ENCODE peak calls at places on chromosomes 13 and 19, in seven cellular contexts. V is GM23248, J is neural progenitor cell, W is IMR-90, Y is fibroblast of lung, S is trophoblast cell, X is neuronal stem cell. T is an unnamed sample.

GRCh38 chr19:3265432-3265831 is 41.0 kb downstream of the CELF5 start:
- DNase-seq in V (no peak), Y (no peak), X (no peak), J (no peak), S (no peak), W (no peak), T (no peak)

GRCh38 chr13:57813641-57814040 is 182.1 kb downstream of the PCDH17 start:
- DNase-seq in Y (peak; percentile 48), X (peak; percentile 18), S (no peak), W (no peak), V (no peak), J (peak; percentile 65), T (no peak)

GRCh38 chr13:32545083-32545482 is 6.5 kb upstream of the N4BP2L2 start:
- DNase-seq in S (no peak), V (no peak), Y (no peak), J (no peak), W (no peak), X (no peak), T (no peak)

GRCh38 chr13:110616103-110617101 is 1.1 kb downstream of the NAXD start:
- DNase-seq in W (peak; percentile 72), J (peak; percentile 56), X (peak; percentile 26), V (peak; percentile 94), Y (peak; percentile 63), S (peak; percentile 66), T (no peak)

GRCh38 chr19:5273782-5274181 is 66.8 kb downstream of the PTPRS start:
- DNase-seq in X (no peak), W (no peak), J (no peak), V (no peak), S (no peak), Y (no peak), T (no peak)

GRCh38 chr19:3509566-3509989 is 3.5 kb downstream of the FZR1 start:
- DNase-seq in X (no peak), W (peak; percentile 80), Y (peak; percentile 89), J (no peak), V (peak; percentile 90), S (peak; percentile 92), T (no peak)

GRCh38 chr13:37107868-37108267 is 2.4 kb upstream of the CSNK1A1L start:
- DNase-seq in J (no peak), X (no peak), Y (no peak), S (no peak), V (no peak), W (no peak), T (no peak)

GRCh38 chr13:99743079-99743478 is 228.5 kb downstream of the ZIC5 start:
- DNase-seq in V (no peak), X (no peak), Y (no peak), W (no peak), S (no peak), J (peak; percentile 75), T (no peak)

GRCh38 chr19:16373539-16373938 is 48.9 kb downstream of the KLF2 start:
- DNase-seq in Y (peak; percentile 47), V (peak; percentile 47), S (no peak), W (peak; percentile 83), J (no peak), X (no peak), T (no peak)

GRCh38 chr13:108096301-108096700 is 119.0 kb downstream of the LIG4 start:
- DNase-seq in X (no peak), V (no peak), J (no peak), W (no peak), S (no peak), Y (no peak), T (no peak)

GRCh38 chr19:19256072-19256969 is 16.8 kb downstream of the TM6SF2 start:
- DNase-seq in X (no peak), V (no peak), J (peak; percentile 32), W (no peak), Y (no peak), S (no peak), T (no peak)

GRCh38 chr19:32570081-32570785 is 10.8 kb upstream of the PDCD5 start:
- DNase-seq in V (peak; percentile 80), W (peak; percentile 57), J (peak; percentile 81), S (peak; percentile 63), Y (peak; percentile 25), X (peak; percentile 58), T (no peak)

GRCh38 chr19:13930402-13930801 is 7.8 kb downstream of the PODNL1 start:
- DNase-seq in V (no peak), Y (no peak), W (no peak), X (no peak), J (no peak), S (no peak), T (no peak)

GRCh38 chr19:9057505-9058258 is 29.2 kb upstream of the OR1M1 start:
- DNase-seq in X (no peak), W (no peak), Y (no peak), V (no peak), S (no peak), J (no peak), T (no peak)

GRCh38 chr19:43432866-43433673 is 18.4 kb downstream of the TEX101 start:
- DNase-seq in S (peak; percentile 81), Y (peak; percentile 38), W (peak; percentile 44), X (peak; percentile 48), J (peak; percentile 78), V (peak; percentile 73), T (no peak)

DNA sequence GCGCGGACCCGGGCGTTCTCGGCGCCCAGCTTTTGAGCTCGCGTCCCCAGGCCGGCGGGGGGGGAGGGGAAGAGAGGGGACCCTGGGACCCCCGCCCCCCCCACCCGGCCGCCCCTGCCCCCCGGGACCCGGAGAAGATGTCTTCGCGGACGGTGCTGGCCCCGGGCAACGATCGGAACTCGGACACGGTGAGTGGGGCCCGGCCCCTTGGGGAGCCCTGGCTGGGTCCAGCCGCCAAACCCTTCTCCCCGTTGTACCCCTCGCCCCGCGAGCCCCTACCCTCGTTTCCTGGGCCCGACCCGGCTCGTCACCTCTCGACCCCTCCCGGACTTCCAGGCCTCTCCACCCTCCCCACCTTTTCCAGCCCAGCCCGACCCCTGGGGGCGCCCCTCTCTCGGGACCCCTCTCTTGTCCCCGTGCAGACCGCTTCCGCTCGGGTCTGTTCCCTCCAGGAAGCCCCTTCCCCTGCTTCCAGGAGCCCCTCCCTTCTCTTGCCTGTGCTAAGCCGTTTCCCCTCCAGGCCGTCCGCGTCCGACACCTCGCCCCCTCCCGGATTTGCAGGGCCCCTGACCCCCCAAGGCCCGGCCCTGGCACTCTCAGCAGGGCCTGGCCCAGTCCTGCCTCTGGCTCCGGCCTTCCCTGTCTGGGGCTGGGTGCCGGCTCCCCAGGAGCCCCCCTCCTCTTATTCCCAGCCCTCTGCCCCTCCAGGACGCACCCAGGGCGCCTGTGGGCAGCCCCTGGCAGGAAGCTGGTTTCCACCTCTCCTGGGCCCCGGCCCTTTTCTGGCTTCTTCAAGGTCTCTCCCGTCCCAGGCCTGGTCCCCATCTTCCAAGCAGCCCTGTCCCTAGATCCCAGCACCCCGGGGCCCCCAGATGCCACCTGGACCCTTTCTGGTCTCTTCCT is 632 bp downstream of the MARK4 start:
- DNase-seq in S (no peak), V (peak; percentile 56), Y (no peak), X (no peak), W (no peak), J (peak; percentile 74), T (no peak)
- H2AFZ ChIP-seq in S (peak overlapping the region; percentile 64), V (peak overlapping the region; percentile 67), Y (no peak overlapping the region), X (peak overlapping the region; percentile 84), W (peak overlapping the region; percentile 76), J (no peak overlapping the region), T (no peak overlapping the region)

GRCh38 chr13:24456396-24456795 is 56.2 kb downstream of the PARP4 start:
- DNase-seq in Y (no peak), V (no peak), J (no peak), S (peak; percentile 84), X (no peak), W (no peak), T (no peak)

GRCh38 chr13:24452044-24452443 is 60.5 kb downstream of the PARP4 start:
- DNase-seq in J (no peak), Y (no peak), S (no peak), V (no peak), X (no peak), W (no peak), T (no peak)

GRCh38 chr13:24459234-24459633 is 53.3 kb downstream of the PARP4 start:
- DNase-seq in V (peak; percentile 88), Y (peak; percentile 56), J (no peak), X (no peak), S (peak; percentile 17), W (peak; percentile 90), T (no peak)

GRCh38 chr13:24458736-24459135 is 53.8 kb downstream of the PARP4 start:
- DNase-seq in V (no peak), Y (no peak), W (no peak), S (peak; percentile 37), X (no peak), J (no peak), T (no peak)

DNA sequence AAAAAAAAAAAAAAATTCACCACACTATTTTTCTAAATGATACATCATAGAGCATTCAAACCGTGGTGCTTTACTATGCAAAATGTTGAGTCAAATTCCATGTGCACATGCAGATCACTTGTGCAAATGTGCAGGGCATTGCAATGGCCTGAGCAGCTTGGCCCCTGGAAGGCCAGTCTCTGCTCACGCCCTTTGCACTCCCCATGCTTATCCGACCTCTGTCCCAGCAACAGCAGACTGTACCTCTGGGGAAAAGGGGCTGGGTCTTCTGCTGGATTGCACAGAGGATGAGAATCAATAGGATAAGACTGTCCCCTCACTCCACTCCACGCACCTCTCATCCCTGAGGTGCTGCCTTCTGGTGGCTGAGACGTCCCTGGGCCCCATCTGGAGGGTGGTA is 58.5 kb downstream of the PARP4 start:
- DNase-seq in W (no peak), S (no peak), X (no peak), J (no peak), V (no peak), Y (no peak), T (no peak)
- H3K4me3 ChIP-seq in W (no peak overlapping the region), S (no peak overlapping the region), X (no peak overlapping the region), J (no peak overlapping the region), V (no peak overlapping the region), Y (no peak overlapping the region), T (no peak overlapping the region)

GRCh38 chr13:90717451-90717936 is 630.0 kb upstream of the MIR17HG start:
- DNase-seq in J (peak; percentile 86), S (no peak), V (peak; percentile 93), Y (peak; percentile 97), X (peak; percentile 72), W (peak; percentile 10), T (peak; percentile 25)
- H2AFZ ChIP-seq in J (no peak overlapping the region), S (no peak overlapping the region), V (peak overlapping the region; percentile 26), Y (no peak overlapping the region), X (peak overlapping the region; percentile 22), W (no peak overlapping the region), T (no peak overlapping the region)

GRCh38 chr19:17848598-17849292 is 963 bp upstream of the JAK3 start:
- DNase-seq in V (no peak), X (no peak), J (peak; percentile 5), S (no peak), W (no peak), Y (no peak), T (no peak)
- H3K4me3 ChIP-seq in V (no peak overlapping the region), X (no peak overlapping the region), J (no peak overlapping the region), S (no peak overlapping the region), W (no peak overlapping the region), Y (no peak overlapping the region), T (no peak overlapping the region)

DNA sequence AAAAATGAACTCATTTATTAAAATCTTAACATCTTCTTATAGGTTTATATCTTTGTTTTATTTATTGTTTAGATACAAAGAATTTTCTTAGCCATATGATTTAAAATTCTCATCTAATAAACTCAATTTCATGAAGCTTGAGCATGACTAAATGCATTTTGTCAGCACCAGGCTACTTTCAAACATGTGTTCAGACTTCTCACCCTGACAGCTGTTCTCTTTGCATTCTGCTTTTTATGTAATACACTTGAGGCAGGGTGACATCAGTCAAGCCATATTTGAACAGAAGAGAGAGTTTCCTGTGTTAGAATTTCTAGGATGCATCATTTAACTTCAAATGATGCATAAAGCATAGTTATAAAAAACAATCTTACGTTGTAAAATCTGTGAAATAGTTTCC is 1295.1 kb upstream of the PCDH20 start:
- DNase-seq in Y (no peak), X (no peak), W (no peak), V (no peak), J (no peak), S (no peak), T (no peak)
- H2AFZ ChIP-seq in Y (no peak overlapping the region), X (no peak overlapping the region), W (no peak overlapping the region), V (no peak overlapping the region), J (no peak overlapping the region), S (no peak overlapping the region), T (no peak overlapping the region)

T was measured in keratinocyte.